ENCODE peak calls at places on chromosome 14, in four cellular contexts. L is GM20000, I is endothelial cell, W is epithelial cell of proximal tubule. K is an unnamed sample.
A peak's percentile ranks its signal among the peaks of the same experiment; 100 is the strongest.

GRCh38 chr14:70188292-70188607 is 501 bp downstream of the SLC8A3 start:
- DNase-seq in I (no peak), L (peak; percentile 73), W (no peak), K (peak; percentile 6)

GRCh38 chr14:23577004-23577681 is 1.4 kb downstream of the JPH4 start:
- DNase-seq in W (no peak), I (peak; percentile 53), L (peak; percentile 68), K (no peak)

GRCh38 chr14:81211844-81212243 is 8.9 kb downstream of the GTF2A1 start:
- DNase-seq in I (no peak), L (no peak), W (no peak), K (no peak)

GRCh38 chr14:65024957-65025356 is 38.3 kb downstream of the FNTB start:
- DNase-seq in I (no peak), W (no peak), L (no peak), K (no peak)

GRCh38 chr14:20986811-20987210 is 3.0 kb upstream of the METTL17 start:
- DNase-seq in L (no peak), W (peak; percentile 97), I (no peak), K (no peak)

GRCh38 chr14:106841701-106842100 is 1315.3 kb downstream of the TMEM121 start:
- DNase-seq in L (no peak), I (no peak), W (no peak), K (no peak)

GRCh38 chr14:61661471-61661988 is 33.8 kb upstream of the HIF1A start:
- DNase-seq in W (no peak), I (no peak), L (peak; percentile 28), K (no peak)

GRCh38 chr14:51576112-51576420 is 75.6 kb upstream of the FRMD6 start:
- DNase-seq in I (peak; percentile 8), W (no peak), L (no peak), K (no peak)

GRCh38 chr14:24381363-24382102 is 13.5 kb downstream of the NFATC4 start:
- DNase-seq in L (no peak), I (no peak), W (no peak), K (no peak)

GRCh38 chr14:72941286-72941985 is 15.2 kb downstream of the DCAF4 start:
- DNase-seq in L (no peak), W (no peak), I (no peak), K (no peak)

GRCh38 chr14:60553855-60554254 is 44.9 kb downstream of the SIX6 start:
- DNase-seq in L (no peak), W (no peak), I (no peak), K (no peak)

GRCh38 chr14:23066368-23066767 is 9.0 kb upstream of the CDH24 start:
- DNase-seq in W (no peak), L (no peak), I (no peak), K (no peak)

GRCh38 chr14:72594099-72594901 is 299.6 kb downstream of the DPF3 start:
- DNase-seq in L (peak; percentile 27), W (no peak), I (no peak), K (no peak)

GRCh38 chr14:87483651-87484260 is 509.2 kb downstream of the GALC start:
- DNase-seq in L (no peak), W (no peak), I (no peak), K (no peak)

GRCh38 chr14:88352299-88353097 is 29.4 kb upstream of the KCNK10 start:
- DNase-seq in W (no peak), I (no peak), L (no peak), K (no peak)

GRCh38 chr14:96086032-96086431 is 46.9 kb downstream of the C14orf132 start:
- DNase-seq in W (no peak), I (no peak), L (no peak), K (no peak)

DNA sequence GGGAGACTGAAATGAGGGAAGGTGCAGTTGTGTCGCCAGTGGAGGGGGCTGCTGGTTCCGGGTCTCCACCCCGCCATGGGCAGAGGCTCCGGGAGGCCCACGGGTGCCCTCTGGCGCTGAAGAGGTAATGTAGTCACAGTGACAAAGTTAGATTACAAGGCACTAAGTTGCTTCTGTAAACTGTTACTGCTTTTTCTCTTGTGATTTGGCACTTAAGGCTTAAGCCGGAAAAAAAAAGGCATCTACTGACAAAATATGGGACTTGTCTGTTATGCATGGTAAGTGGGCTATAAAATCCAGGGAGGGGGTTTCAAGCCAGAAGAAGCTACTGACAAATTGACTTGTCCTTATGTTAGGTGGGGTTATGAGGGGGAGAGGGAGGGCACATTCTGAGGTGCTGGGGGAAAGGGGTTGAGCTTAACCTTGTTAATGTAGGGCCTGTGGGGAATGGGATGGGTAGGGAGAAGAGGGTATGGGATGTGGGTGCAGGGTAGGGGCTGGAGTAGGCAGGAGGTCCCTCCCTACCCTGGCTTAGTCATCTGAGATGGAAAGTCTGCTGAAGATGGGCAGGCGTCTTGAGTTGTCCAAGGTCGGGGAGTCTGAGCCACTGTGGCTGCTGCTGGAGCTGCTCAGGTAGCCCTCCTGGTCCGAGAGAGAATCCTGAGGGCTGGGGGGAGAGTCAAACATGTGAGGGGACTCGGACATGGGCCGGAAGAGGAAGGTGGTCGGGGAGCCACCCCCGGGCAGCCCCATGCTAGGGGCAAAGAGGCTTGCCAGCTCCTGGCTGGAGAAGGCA is 3.7 kb downstream of the ZFP36L1 start:
- DNase-seq in W (no peak), I (peak; percentile 55), L (peak; percentile 73), K (peak; percentile 74)
- TF ChIP-seq CTCF in W (peak; percentile 63), I (no peak), L (peak; percentile 66), K (peak; percentile 71)

DNA sequence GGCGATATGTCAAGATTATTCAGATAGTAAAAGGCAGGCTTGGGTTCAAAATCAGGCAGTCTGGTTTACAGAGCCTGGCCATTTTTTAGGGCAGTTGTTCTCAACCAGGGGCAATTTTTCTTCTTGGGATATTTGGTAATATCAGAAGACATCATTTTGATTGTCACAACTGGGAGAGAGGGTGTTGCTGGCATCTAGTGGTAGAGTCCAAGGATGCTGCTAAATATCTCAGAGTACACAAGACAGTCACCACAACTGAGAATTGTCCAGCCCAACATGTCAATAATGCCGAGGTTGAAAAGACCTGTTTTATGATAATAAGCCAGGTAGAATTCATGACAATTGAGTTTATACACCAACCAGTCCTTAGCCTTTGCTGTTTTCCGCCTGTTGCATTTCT is 733.9 kb downstream of the NRXN3 start:
- DNase-seq in L (no peak), I (no peak), W (no peak), K (no peak)
- TF ChIP-seq CTCF in L (no peak), I (no peak), W (peak; percentile 16), K (no peak)

GRCh38 chr14:21990116-21990515 is 316.5 kb upstream of the OR4E1 start:
- DNase-seq in L (no peak), W (no peak), I (no peak), K (no peak)
- TF ChIP-seq CTCF in L (peak; percentile 1), W (peak; percentile 30), I (peak; percentile 39), K (peak; percentile 57)

DNA sequence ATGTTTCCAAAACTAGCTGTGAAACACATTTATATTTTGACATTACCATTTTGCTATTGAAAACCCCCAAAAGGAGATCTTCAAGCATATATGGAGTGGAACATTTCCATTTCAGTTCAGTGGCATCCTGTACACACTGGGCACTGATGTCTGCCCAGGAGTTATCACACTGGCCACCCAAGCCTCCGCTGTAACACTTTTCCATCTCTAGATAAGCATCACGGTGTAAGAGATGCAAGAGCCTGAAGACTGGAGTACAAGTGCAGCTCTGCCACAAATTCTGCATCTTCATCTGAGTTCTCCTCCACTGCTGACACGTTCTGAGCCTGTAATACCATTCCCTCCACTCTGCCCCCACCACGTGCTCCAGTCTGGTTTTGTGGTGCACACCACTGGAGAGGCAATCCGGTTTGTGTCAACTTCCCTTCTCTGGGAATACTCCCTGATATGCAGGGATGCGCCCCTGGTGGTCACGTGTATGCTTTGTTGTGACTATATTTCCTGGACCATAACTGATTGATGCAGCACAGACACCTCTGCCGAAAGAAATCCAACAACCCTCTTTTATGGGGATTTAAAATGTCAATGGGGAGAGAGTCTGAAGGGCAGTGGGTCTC is 12.7 kb downstream of the SPTLC2 start:
- DNase-seq in I (no peak), L (no peak), W (no peak), K (no peak)
- TF ChIP-seq CTCF in I (no peak), L (peak; percentile 6), W (peak; percentile 59), K (peak; percentile 54)

DNA sequence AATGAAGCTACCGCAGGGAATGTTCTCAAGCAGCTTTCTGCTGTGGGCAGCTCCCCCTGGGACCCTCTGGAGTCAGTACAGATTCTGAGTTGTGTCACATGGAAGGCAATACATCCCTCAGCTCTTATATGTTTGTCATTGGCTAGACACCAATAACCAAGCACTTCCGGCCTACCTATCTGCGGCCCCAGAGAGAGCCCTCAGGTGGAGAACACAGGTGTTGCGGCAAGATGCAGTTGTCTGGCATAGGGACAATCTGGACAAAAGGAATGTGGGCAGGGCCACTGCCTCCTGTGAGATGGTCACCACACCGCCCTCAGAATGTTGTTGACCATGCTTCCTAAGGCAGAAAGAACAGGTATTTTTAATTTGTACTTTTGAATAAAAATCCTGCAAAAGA is 118.7 kb downstream of the BRMS1L start:
- DNase-seq in I (peak; percentile 13), L (peak; percentile 24), W (no peak), K (no peak)
- TF ChIP-seq CTCF in I (peak; percentile 16), L (peak; percentile 17), W (peak; percentile 48), K (peak; percentile 38)

K was measured in neural crest cell.